ENCODE peak calls at places on chromosomes 11 and 22, in six cellular contexts. R is neural progenitor cell, W is GM23338, O is GM23248, Q is HCT116, P is SK-N-SH. Z is an unnamed sample. For H3K27me3 and H3K4me1, the result is how much of the 10 kb centered on the place peaks cover.

GRCh38 chr11:75376175-75376574 is 23.1 kb upstream of the RPS3 start:
- DNase-seq in R (peak), W (peak), O (peak), Q (no peak), P (no peak), Z (peak)

GRCh38 chr11:34214961-34215805 is 109.8 kb downstream of the NAT10 start:
- DNase-seq in R (no peak), W (no peak), O (peak), Q (peak), P (no peak), Z (peak)

GRCh38 chr11:91981995-91982394 is 242.6 kb upstream of the FAT3 start:
- DNase-seq in R (no peak), W (no peak), O (peak), Q (no peak), P (no peak), Z (peak)

GRCh38 chr11:8728566-8728965 is 46.0 kb downstream of the RPL27A start:
- DNase-seq in R (no peak), W (no peak), O (peak), Q (no peak), P (no peak), Z (peak)

GRCh38 chr11:31340903-31341572 is 28.5 kb downstream of the DCDC1 start:
- DNase-seq in R (peak), W (peak), O (peak), Q (peak), P (peak), Z (peak)

GRCh38 chr22:39290724-39291161 is 28.7 kb downstream of the RPL3 start:
- DNase-seq in R (no peak), W (no peak), O (peak), Q (no peak), P (no peak), Z (peak)

GRCh38 chr22:48581821-48582469 is 1245.7 kb downstream of the BRD1 start:
- DNase-seq in R (peak), W (no peak), O (no peak), Q (no peak), P (no peak), Z (no peak)

GRCh38 chr11:75323609-75324008 is 27.9 kb downstream of the ARRB1 start:
- DNase-seq in R (no peak), W (no peak), O (no peak), Q (no peak), P (no peak), Z (no peak)

GRCh38 chr11:1503708-1504104 is 17.1 kb upstream of the MOB2 start:
- DNase-seq in R (no peak), W (no peak), O (peak), Q (no peak), P (peak), Z (no peak)

GRCh38 chr22:28410050-28410816 is 269.4 kb downstream of the TTC28 start:
- DNase-seq in R (no peak), W (peak), O (peak), Q (no peak), P (no peak), Z (no peak)

GRCh38 chr11:121723261-121723741 is 270.5 kb upstream of the SORL1-AS1 start:
- DNase-seq in R (peak), W (peak), O (peak), Q (no peak), P (no peak), Z (no peak)

GRCh38 chr11:134560566-134561347 is 148.7 kb upstream of the B3GAT1 start:
- DNase-seq in R (peak), W (peak), O (no peak), Q (no peak), P (peak), Z (no peak)
- TF ChIP-seq EZH2phosphoT487 in R (no peak), W (no peak), O (no peak), Q (no peak), P (no peak), Z (no peak)

DNA sequence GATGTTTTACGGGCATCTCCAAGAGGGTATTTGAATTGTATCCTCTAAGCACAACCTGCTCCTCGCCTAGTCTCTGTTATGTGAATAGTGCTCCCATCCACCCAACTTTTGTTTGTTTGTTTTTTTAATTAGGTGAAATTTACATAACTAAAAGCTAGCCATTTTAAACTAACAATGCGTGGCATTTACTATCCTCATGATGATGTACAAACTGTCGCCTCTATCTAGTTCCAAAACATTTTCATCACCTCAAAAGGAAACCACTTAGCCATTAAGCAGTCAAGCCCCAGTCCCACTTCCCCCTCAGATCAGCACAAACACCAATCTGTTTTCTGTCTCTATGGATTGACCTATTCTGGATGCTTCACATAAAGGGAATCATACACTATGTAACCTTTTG is 3.9 kb downstream of the SYN3 start:
- DNase-seq in R (no peak), W (peak), O (no peak), Q (no peak), P (no peak), Z (no peak)
- H3K27me3 ChIP-seq in R (under half), W (under half), O (half or more), Q (under half), P (under half), Z (under half)

GRCh38 chr11:116108161-116108560 is 603.9 kb upstream of the CADM1 start:
- DNase-seq in R (no peak), W (no peak), O (no peak), Q (no peak), P (no peak), Z (no peak)

GRCh38 chr11:116109228-116109627 is 605.0 kb upstream of the CADM1 start:
- DNase-seq in R (no peak), W (no peak), O (peak), Q (peak), P (no peak), Z (peak)

GRCh38 chr11:116101737-116102275 is 597.6 kb upstream of the CADM1 start:
- DNase-seq in R (no peak), W (no peak), O (no peak), Q (no peak), P (no peak), Z (no peak)

GRCh38 chr11:116107229-116107628 is 603.0 kb upstream of the CADM1 start:
- DNase-seq in R (no peak), W (peak), O (no peak), Q (no peak), P (no peak), Z (no peak)

GRCh38 chr11:116104480-116105174 is 600.4 kb upstream of the CADM1 start:
- DNase-seq in R (no peak), W (no peak), O (no peak), Q (no peak), P (no peak), Z (no peak)
- H3K4me1 ChIP-seq in R (under half), W (under half), O (under half), Q (under half), P (under half), Z (under half)

GRCh38 chr11:63599211-63600122 is 14.8 kb downstream of the PLAAT3 start:
- DNase-seq in R (no peak), W (no peak), O (peak), Q (no peak), P (peak), Z (peak)
- TF ChIP-seq EZH2phosphoT487 in R (no peak), W (no peak), O (no peak), Q (no peak), P (no peak), Z (no peak)

GRCh38 chr11:69694781-69695180 is 9.0 kb downstream of the FGF19 start:
- DNase-seq in R (no peak), W (no peak), O (no peak), Q (no peak), P (no peak), Z (no peak)

GRCh38 chr11:69689484-69690319 is 14.1 kb downstream of the FGF19 start:
- DNase-seq in R (no peak), W (no peak), O (no peak), Q (no peak), P (no peak), Z (no peak)

GRCh38 chr11:69686856-69687255 is 11.7 kb upstream of the LTO1 start:
- DNase-seq in R (no peak), W (no peak), O (no peak), Q (no peak), P (no peak), Z (no peak)

GRCh38 chr11:69692422-69692821 is 11.4 kb downstream of the FGF19 start:
- DNase-seq in R (no peak), W (no peak), O (no peak), Q (no peak), P (no peak), Z (no peak)

GRCh38 chr11:69691449-69691848 is 12.4 kb downstream of the FGF19 start:
- DNase-seq in R (no peak), W (no peak), O (peak), Q (peak), P (no peak), Z (no peak)
- H3K27me3 ChIP-seq in R (under half), W (under half), O (under half), Q (under half), P (under half), Z (under half)